ENCODE peak calls at places on chromosomes 11 and 22, in ten cellular contexts. One of them, this sample, is unnamed.

GRCh38 chr22:41523464-41524221 is 20.6 kb downstream of the POLR3H start:
- DNase-seq in HL-60: no peak
- DNase-seq in NT2/D1: no peak
- DNase-seq in upper lobe of right lung: no peak
- DNase-seq in adrenal gland: peak; percentile 58
- DNase-seq in uterus: no peak
- DNase-seq in GM23248: peak; percentile 38
- DNase-seq in CD4-positive, CD25-positive, alpha-beta regulatory T cell: no peak
- DNase-seq in kidney epithelial cell: no peak
- DNase-seq in spleen: peak; percentile 82
- DNase-seq in this sample: no peak

GRCh38 chr11:16169541-16169940 is 186.8 kb downstream of the SOX6 start:
- DNase-seq in HL-60: no peak
- DNase-seq in NT2/D1: no peak
- DNase-seq in upper lobe of right lung: no peak
- DNase-seq in adrenal gland: no peak
- DNase-seq in uterus: no peak
- DNase-seq in GM23248: peak; percentile 64
- DNase-seq in CD4-positive, CD25-positive, alpha-beta regulatory T cell: no peak
- DNase-seq in kidney epithelial cell: no peak
- DNase-seq in spleen: no peak
- DNase-seq in this sample: no peak

GRCh38 chr11:6433998-6434650 is 6.7 kb downstream of the HPX start:
- DNase-seq in HL-60: no peak
- DNase-seq in NT2/D1: no peak
- DNase-seq in upper lobe of right lung: no peak
- DNase-seq in adrenal gland: no peak
- DNase-seq in uterus: no peak
- DNase-seq in GM23248: no peak
- DNase-seq in CD4-positive, CD25-positive, alpha-beta regulatory T cell: no peak
- DNase-seq in kidney epithelial cell: no peak
- DNase-seq in spleen: no peak
- DNase-seq in this sample: no peak

GRCh38 chr11:65095974-65096806 is at the start of gene VPS51:
- DNase-seq in HL-60: peak; percentile 90
- DNase-seq in NT2/D1: peak; percentile 87
- DNase-seq in upper lobe of right lung: peak; percentile 94
- DNase-seq in adrenal gland: peak; percentile 94
- DNase-seq in uterus: peak; percentile 88
- DNase-seq in GM23248: peak; percentile 96
- DNase-seq in CD4-positive, CD25-positive, alpha-beta regulatory T cell: peak; percentile 89
- DNase-seq in kidney epithelial cell: no peak
- DNase-seq in spleen: peak; percentile 95
- DNase-seq in this sample: peak; percentile 84

GRCh38 chr11:119529936-119530335 is 107.0 kb upstream of the THY1 start:
- DNase-seq in HL-60: no peak
- DNase-seq in NT2/D1: no peak
- DNase-seq in upper lobe of right lung: peak; percentile 27
- DNase-seq in adrenal gland: no peak
- DNase-seq in uterus: no peak
- DNase-seq in GM23248: no peak
- DNase-seq in CD4-positive, CD25-positive, alpha-beta regulatory T cell: no peak
- DNase-seq in kidney epithelial cell: no peak
- DNase-seq in spleen: peak; percentile 15
- DNase-seq in this sample: no peak

GRCh38 chr22:39251762-39252460 is 7.1 kb upstream of the PDGFB start:
- DNase-seq in HL-60: no peak
- DNase-seq in NT2/D1: no peak
- DNase-seq in upper lobe of right lung: no peak
- DNase-seq in adrenal gland: no peak
- DNase-seq in uterus: no peak
- DNase-seq in GM23248: peak; percentile 38
- DNase-seq in CD4-positive, CD25-positive, alpha-beta regulatory T cell: no peak
- DNase-seq in kidney epithelial cell: no peak
- DNase-seq in spleen: no peak
- DNase-seq in this sample: peak; percentile 62

GRCh38 chr11:94521684-94522083 is 9.4 kb downstream of the C11orf97 start:
- DNase-seq in HL-60: peak; percentile 51
- DNase-seq in NT2/D1: no peak
- DNase-seq in upper lobe of right lung: no peak
- DNase-seq in adrenal gland: no peak
- DNase-seq in uterus: no peak
- DNase-seq in GM23248: peak; percentile 70
- DNase-seq in CD4-positive, CD25-positive, alpha-beta regulatory T cell: no peak
- DNase-seq in kidney epithelial cell: no peak
- DNase-seq in spleen: no peak
- DNase-seq in this sample: no peak

GRCh38 chr22:27454807-27455450 is 346.6 kb downstream of the MN1 start:
- DNase-seq in HL-60: no peak
- DNase-seq in NT2/D1: no peak
- DNase-seq in upper lobe of right lung: no peak
- DNase-seq in adrenal gland: no peak
- DNase-seq in uterus: no peak
- DNase-seq in GM23248: no peak
- DNase-seq in CD4-positive, CD25-positive, alpha-beta regulatory T cell: no peak
- DNase-seq in kidney epithelial cell: no peak
- DNase-seq in spleen: no peak
- DNase-seq in this sample: no peak

GRCh38 chr22:33302049-33302545 is 243.9 kb upstream of the SYN3 start:
- DNase-seq in HL-60: peak; percentile 58
- DNase-seq in NT2/D1: peak; percentile 59
- DNase-seq in upper lobe of right lung: peak; percentile 84
- DNase-seq in adrenal gland: peak; percentile 90
- DNase-seq in uterus: peak; percentile 72
- DNase-seq in GM23248: peak; percentile 82
- DNase-seq in CD4-positive, CD25-positive, alpha-beta regulatory T cell: no peak
- DNase-seq in kidney epithelial cell: no peak
- DNase-seq in spleen: peak; percentile 90
- DNase-seq in this sample: peak; percentile 43

GRCh38 chr11:43410394-43410793 is 51.7 kb downstream of the TTC17 start:
- DNase-seq in HL-60: no peak
- DNase-seq in NT2/D1: no peak
- DNase-seq in upper lobe of right lung: no peak
- DNase-seq in adrenal gland: no peak
- DNase-seq in uterus: no peak
- DNase-seq in GM23248: no peak
- DNase-seq in CD4-positive, CD25-positive, alpha-beta regulatory T cell: no peak
- DNase-seq in kidney epithelial cell: no peak
- DNase-seq in spleen: no peak
- DNase-seq in this sample: no peak

GRCh38 chr11:119144825-119145476 is 3.9 kb upstream of the ABCG4 start:
- DNase-seq in HL-60: peak; percentile 69
- DNase-seq in NT2/D1: peak; percentile 74
- DNase-seq in upper lobe of right lung: peak; percentile 55
- DNase-seq in adrenal gland: peak; percentile 65
- DNase-seq in uterus: peak; percentile 56
- DNase-seq in GM23248: peak; percentile 81
- DNase-seq in CD4-positive, CD25-positive, alpha-beta regulatory T cell: peak; percentile 14
- DNase-seq in kidney epithelial cell: peak; percentile 45
- DNase-seq in spleen: no peak
- DNase-seq in this sample: peak; percentile 73

GRCh38 chr11:14977481-14977880 is 5.3 kb upstream of the CALCA start:
- DNase-seq in HL-60: no peak
- DNase-seq in NT2/D1: no peak
- DNase-seq in upper lobe of right lung: no peak
- DNase-seq in adrenal gland: no peak
- DNase-seq in uterus: no peak
- DNase-seq in GM23248: no peak
- DNase-seq in CD4-positive, CD25-positive, alpha-beta regulatory T cell: no peak
- DNase-seq in kidney epithelial cell: no peak
- DNase-seq in spleen: no peak
- DNase-seq in this sample: no peak

GRCh38 chr11:14974021-14974698 is 2.0 kb upstream of the CALCA start:
- DNase-seq in HL-60: no peak
- DNase-seq in NT2/D1: no peak
- DNase-seq in upper lobe of right lung: no peak
- DNase-seq in adrenal gland: no peak
- DNase-seq in uterus: no peak
- DNase-seq in GM23248: no peak
- DNase-seq in CD4-positive, CD25-positive, alpha-beta regulatory T cell: peak; percentile 1
- DNase-seq in kidney epithelial cell: no peak
- DNase-seq in spleen: no peak
- DNase-seq in this sample: no peak

GRCh38 chr11:14972581-14973490 is 685 bp upstream of the CALCA start:
- DNase-seq in HL-60: no peak
- DNase-seq in NT2/D1: no peak
- DNase-seq in upper lobe of right lung: no peak
- DNase-seq in adrenal gland: no peak
- DNase-seq in uterus: no peak
- DNase-seq in GM23248: no peak
- DNase-seq in CD4-positive, CD25-positive, alpha-beta regulatory T cell: no peak
- DNase-seq in kidney epithelial cell: no peak
- DNase-seq in spleen: no peak
- DNase-seq in this sample: no peak

GRCh38 chr11:14973621-14974020 is 1.5 kb upstream of the CALCA start:
- DNase-seq in HL-60: no peak
- DNase-seq in NT2/D1: no peak
- DNase-seq in upper lobe of right lung: peak; percentile 63
- DNase-seq in adrenal gland: no peak
- DNase-seq in uterus: no peak
- DNase-seq in GM23248: peak; percentile 47
- DNase-seq in CD4-positive, CD25-positive, alpha-beta regulatory T cell: peak; percentile 26
- DNase-seq in kidney epithelial cell: no peak
- DNase-seq in spleen: peak; percentile 77
- DNase-seq in this sample: no peak

DNA sequence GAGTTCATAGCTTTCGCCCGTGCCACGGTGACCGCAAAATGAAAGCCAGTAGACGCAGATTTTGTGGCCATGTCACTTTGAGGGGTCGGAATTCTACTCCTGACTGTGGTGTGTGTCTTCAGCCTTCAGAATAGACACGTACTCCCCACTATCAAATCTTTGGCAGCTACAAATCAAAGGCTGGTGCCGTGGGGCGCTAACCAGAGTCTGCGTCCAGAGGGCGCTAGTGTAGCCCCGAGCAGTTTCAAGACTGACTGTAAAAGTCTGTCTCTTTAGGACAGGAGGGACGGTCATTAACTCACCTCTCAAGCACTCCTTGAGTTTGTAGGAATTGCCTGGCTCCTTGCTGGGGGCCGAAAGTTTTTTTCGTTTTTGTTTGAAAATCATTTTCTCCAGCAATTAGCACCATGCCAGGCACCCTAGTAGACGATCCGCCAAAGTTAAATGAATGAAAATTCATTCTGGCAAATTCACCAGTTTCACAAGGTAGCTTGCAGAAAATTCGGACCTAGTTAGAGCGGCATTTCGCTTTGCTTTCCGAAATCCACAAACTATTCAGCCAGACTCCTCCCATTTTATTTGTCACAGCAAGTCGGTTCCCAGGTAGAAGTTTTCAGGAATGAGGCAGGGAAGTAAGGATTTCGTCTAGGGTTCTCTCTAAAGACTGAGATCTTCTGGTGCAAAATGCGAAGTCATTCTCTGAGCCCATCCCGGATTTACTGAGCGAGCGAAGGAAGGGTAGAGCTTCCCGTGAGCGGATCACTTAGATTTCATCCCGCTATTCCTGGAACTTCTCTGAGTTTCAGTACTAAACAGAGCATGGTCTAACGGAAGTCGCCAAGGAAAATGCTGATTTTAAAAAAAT is 2.8 kb upstream of the CALCA start:
- DNase-seq in HL-60: peak; percentile 53
- DNase-seq in NT2/D1: peak; percentile 60
- DNase-seq in upper lobe of right lung: peak; percentile 68
- DNase-seq in adrenal gland: peak; percentile 14
- DNase-seq in uterus: no peak
- DNase-seq in GM23248: peak; percentile 64
- DNase-seq in CD4-positive, CD25-positive, alpha-beta regulatory T cell: peak; percentile 51
- DNase-seq in kidney epithelial cell: no peak
- DNase-seq in spleen: peak; percentile 76
- DNase-seq in this sample: peak; percentile 9
- H3K27me3 ChIP-seq in HL-60: peaks cover 51% of the 10 kb centered on the region
- H3K27me3 ChIP-seq in NT2/D1: peaks cover 68% of the 10 kb centered on the region
- H3K27me3 ChIP-seq in upper lobe of right lung: peaks cover 80% of the 10 kb centered on the region
- H3K27me3 ChIP-seq in adrenal gland: peaks cover 54% of the 10 kb centered on the region
- H3K27me3 ChIP-seq in uterus: no peaks in the 10 kb centered on the region
- H3K27me3 ChIP-seq in GM23248: peaks cover 66% of the 10 kb centered on the region
- H3K27me3 ChIP-seq in CD4-positive, CD25-positive, alpha-beta regulatory T cell: peaks cover 47% of the 10 kb centered on the region
- H3K27me3 ChIP-seq in kidney epithelial cell: peaks cover 44% of the 10 kb centered on the region
- H3K27me3 ChIP-seq in spleen: peaks cover 37% of the 10 kb centered on the region
- H3K27me3 ChIP-seq in this sample: no peaks in the 10 kb centered on the region

DNA sequence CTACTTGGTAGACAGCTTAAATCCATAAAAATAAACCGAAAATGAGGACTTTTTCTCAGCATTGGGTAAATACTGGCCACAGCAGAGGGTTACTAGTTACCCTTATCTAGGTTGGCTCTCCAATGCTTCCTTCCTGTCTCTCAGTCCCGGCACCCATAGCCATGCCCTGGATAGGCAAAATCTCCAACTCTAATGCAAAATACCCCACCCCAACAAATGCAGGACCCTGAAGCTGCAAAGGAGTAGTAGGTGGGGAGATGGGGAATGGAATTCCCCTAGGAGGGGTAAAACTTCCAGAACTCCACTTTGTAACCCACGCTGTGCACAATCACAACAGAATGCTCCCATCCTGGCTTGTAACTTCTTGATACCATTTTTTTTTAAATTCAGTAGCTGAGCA is 2.9 kb downstream of the PAX6 start:
- DNase-seq in HL-60: no peak
- DNase-seq in NT2/D1: no peak
- DNase-seq in upper lobe of right lung: no peak
- DNase-seq in adrenal gland: no peak
- DNase-seq in uterus: no peak
- DNase-seq in GM23248: no peak
- DNase-seq in CD4-positive, CD25-positive, alpha-beta regulatory T cell: no peak
- DNase-seq in kidney epithelial cell: no peak
- DNase-seq in spleen: no peak
- DNase-seq in this sample: no peak
- H3K27me3 ChIP-seq in HL-60: peaks cover 81% of the 10 kb centered on the region
- H3K27me3 ChIP-seq in NT2/D1: peaks cover 99% of the 10 kb centered on the region
- H3K27me3 ChIP-seq in upper lobe of right lung: peaks cover 98% of the 10 kb centered on the region
- H3K27me3 ChIP-seq in adrenal gland: peaks cover 93% of the 10 kb centered on the region
- H3K27me3 ChIP-seq in uterus: peaks cover 43% of the 10 kb centered on the region
- H3K27me3 ChIP-seq in GM23248: peaks cover 89% of the 10 kb centered on the region
- H3K27me3 ChIP-seq in CD4-positive, CD25-positive, alpha-beta regulatory T cell: peaks cover 50% of the 10 kb centered on the region
- H3K27me3 ChIP-seq in kidney epithelial cell: peaks cover 99% of the 10 kb centered on the region
- H3K27me3 ChIP-seq in spleen: peaks cover 96% of the 10 kb centered on the region
- H3K27me3 ChIP-seq in this sample: no peaks in the 10 kb centered on the region

DNA sequence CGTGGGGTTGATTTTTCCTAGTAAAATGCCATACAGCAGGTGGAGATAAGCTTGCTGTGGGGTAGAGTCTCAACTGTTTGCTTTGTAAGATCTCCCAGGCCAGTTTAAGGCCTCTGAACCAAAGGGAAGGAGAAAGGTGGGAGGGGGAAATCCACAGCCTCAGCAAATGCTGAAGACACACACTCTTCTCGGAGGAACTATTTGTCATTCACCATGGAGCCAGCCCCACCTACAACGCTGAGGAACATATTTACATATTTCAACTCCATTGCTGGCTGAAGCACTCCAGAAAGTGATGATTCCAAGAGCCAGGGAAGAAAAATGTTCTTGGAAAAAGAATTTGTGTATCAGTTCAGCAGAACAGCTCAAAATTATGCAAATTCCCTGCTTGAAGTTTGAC is 6.6 kb downstream of the TENM4 start:
- DNase-seq in HL-60: no peak
- DNase-seq in NT2/D1: no peak
- DNase-seq in upper lobe of right lung: no peak
- DNase-seq in adrenal gland: no peak
- DNase-seq in uterus: no peak
- DNase-seq in GM23248: no peak
- DNase-seq in CD4-positive, CD25-positive, alpha-beta regulatory T cell: no peak
- DNase-seq in kidney epithelial cell: no peak
- DNase-seq in spleen: no peak
- DNase-seq in this sample: no peak
- H3K27me3 ChIP-seq in HL-60: peaks cover 49% of the 10 kb centered on the region
- H3K27me3 ChIP-seq in NT2/D1: peaks cover 22% of the 10 kb centered on the region
- H3K27me3 ChIP-seq in upper lobe of right lung: peaks cover 56% of the 10 kb centered on the region
- H3K27me3 ChIP-seq in adrenal gland: peaks cover 13% of the 10 kb centered on the region
- H3K27me3 ChIP-seq in uterus: peaks cover 3% of the 10 kb centered on the region
- H3K27me3 ChIP-seq in GM23248: peaks cover 45% of the 10 kb centered on the region
- H3K27me3 ChIP-seq in CD4-positive, CD25-positive, alpha-beta regulatory T cell: peaks cover 7% of the 10 kb centered on the region
- H3K27me3 ChIP-seq in kidney epithelial cell: no peaks in the 10 kb centered on the region
- H3K27me3 ChIP-seq in spleen: peaks cover 35% of the 10 kb centered on the region
- H3K27me3 ChIP-seq in this sample: peaks cover 40% of the 10 kb centered on the region

GRCh38 chr11:126457817-126458216 is 102.3 kb downstream of the ST3GAL4 start:
- DNase-seq in HL-60: no peak
- DNase-seq in NT2/D1: no peak
- DNase-seq in upper lobe of right lung: no peak
- DNase-seq in adrenal gland: no peak
- DNase-seq in uterus: no peak
- DNase-seq in GM23248: no peak
- DNase-seq in CD4-positive, CD25-positive, alpha-beta regulatory T cell: no peak
- DNase-seq in kidney epithelial cell: no peak
- DNase-seq in spleen: no peak
- DNase-seq in this sample: no peak
- H3K27me3 ChIP-seq in HL-60: no peaks in the 10 kb centered on the region
- H3K27me3 ChIP-seq in NT2/D1: no peaks in the 10 kb centered on the region
- H3K27me3 ChIP-seq in upper lobe of right lung: no peaks in the 10 kb centered on the region
- H3K27me3 ChIP-seq in adrenal gland: no peaks in the 10 kb centered on the region
- H3K27me3 ChIP-seq in uterus: no peaks in the 10 kb centered on the region
- H3K27me3 ChIP-seq in GM23248: no peaks in the 10 kb centered on the region
- H3K27me3 ChIP-seq in CD4-positive, CD25-positive, alpha-beta regulatory T cell: no peaks in the 10 kb centered on the region
- H3K27me3 ChIP-seq in kidney epithelial cell: peaks cover 26% of the 10 kb centered on the region
- H3K27me3 ChIP-seq in spleen: no peaks in the 10 kb centered on the region
- H3K27me3 ChIP-seq in this sample: peaks cover 30% of the 10 kb centered on the region